ENCODE peak calls at places on chromosomes 6 and 20, in nine cellular contexts. One of them, this sample, is unnamed.

GRCh38 chr6:10210052-10210451 is 204.8 kb downstream of the TFAP2A start:
- DNase-seq in stimulated activated CD4-positive, alpha-beta T cell treated with anti-CD3 and anti-CD28 coated beads, TNF-alpha, amount 100 ng/mL, for 1 hour: no peak
- DNase-seq in left colon: no peak
- DNase-seq in uterus: no peak
- DNase-seq in iPS-NIHi11: no peak
- DNase-seq in GM19239: no peak
- DNase-seq in COR-L47: no peak
- DNase-seq in transverse colon: no peak
- DNase-seq in KBM-7: no peak
- DNase-seq in this sample: no peak

GRCh38 chr6:136344420-136344819 is 54.8 kb upstream of the BCLAF1 start:
- DNase-seq in stimulated activated CD4-positive, alpha-beta T cell treated with anti-CD3 and anti-CD28 coated beads, TNF-alpha, amount 100 ng/mL, for 1 hour: no peak
- DNase-seq in left colon: no peak
- DNase-seq in uterus: no peak
- DNase-seq in iPS-NIHi11: no peak
- DNase-seq in GM19239: no peak
- DNase-seq in COR-L47: no peak
- DNase-seq in transverse colon: no peak
- DNase-seq in KBM-7: no peak
- DNase-seq in this sample: no peak

GRCh38 chr20:51074062-51074461 is 51.2 kb upstream of the KCNG1 start:
- DNase-seq in stimulated activated CD4-positive, alpha-beta T cell treated with anti-CD3 and anti-CD28 coated beads, TNF-alpha, amount 100 ng/mL, for 1 hour: no peak
- DNase-seq in left colon: no peak
- DNase-seq in uterus: no peak
- DNase-seq in iPS-NIHi11: no peak
- DNase-seq in GM19239: no peak
- DNase-seq in COR-L47: no peak
- DNase-seq in transverse colon: no peak
- DNase-seq in KBM-7: no peak
- DNase-seq in this sample: peak; percentile 7

GRCh38 chr6:28225056-28225834 is at the start of gene ZSCAN9:
- DNase-seq in stimulated activated CD4-positive, alpha-beta T cell treated with anti-CD3 and anti-CD28 coated beads, TNF-alpha, amount 100 ng/mL, for 1 hour: no peak
- DNase-seq in left colon: peak; percentile 90
- DNase-seq in uterus: peak; percentile 89
- DNase-seq in iPS-NIHi11: peak; percentile 85
- DNase-seq in GM19239: peak; percentile 67
- DNase-seq in COR-L47: peak; percentile 90
- DNase-seq in transverse colon: peak; percentile 86
- DNase-seq in KBM-7: peak; percentile 77
- DNase-seq in this sample: peak; percentile 93

GRCh38 chr6:90898763-90899162 is 311.9 kb upstream of the MAP3K7 start:
- DNase-seq in stimulated activated CD4-positive, alpha-beta T cell treated with anti-CD3 and anti-CD28 coated beads, TNF-alpha, amount 100 ng/mL, for 1 hour: no peak
- DNase-seq in left colon: no peak
- DNase-seq in uterus: no peak
- DNase-seq in iPS-NIHi11: no peak
- DNase-seq in GM19239: no peak
- DNase-seq in COR-L47: no peak
- DNase-seq in transverse colon: no peak
- DNase-seq in KBM-7: no peak
- DNase-seq in this sample: no peak

GRCh38 chr6:157093555-157093954 is 229.8 kb downstream of the TMEM242 start:
- DNase-seq in stimulated activated CD4-positive, alpha-beta T cell treated with anti-CD3 and anti-CD28 coated beads, TNF-alpha, amount 100 ng/mL, for 1 hour: no peak
- DNase-seq in left colon: no peak
- DNase-seq in uterus: no peak
- DNase-seq in iPS-NIHi11: no peak
- DNase-seq in GM19239: no peak
- DNase-seq in COR-L47: no peak
- DNase-seq in transverse colon: no peak
- DNase-seq in KBM-7: no peak
- DNase-seq in this sample: no peak

GRCh38 chr20:51551186-51551585 is 8.7 kb upstream of the NFATC2 start:
- DNase-seq in stimulated activated CD4-positive, alpha-beta T cell treated with anti-CD3 and anti-CD28 coated beads, TNF-alpha, amount 100 ng/mL, for 1 hour: no peak
- DNase-seq in left colon: no peak
- DNase-seq in uterus: no peak
- DNase-seq in iPS-NIHi11: no peak
- DNase-seq in GM19239: no peak
- DNase-seq in COR-L47: no peak
- DNase-seq in transverse colon: no peak
- DNase-seq in KBM-7: no peak
- DNase-seq in this sample: no peak

GRCh38 chr6:84916704-84917103 is 152.3 kb upstream of the TBX18 start:
- DNase-seq in stimulated activated CD4-positive, alpha-beta T cell treated with anti-CD3 and anti-CD28 coated beads, TNF-alpha, amount 100 ng/mL, for 1 hour: no peak
- DNase-seq in left colon: no peak
- DNase-seq in uterus: no peak
- DNase-seq in iPS-NIHi11: no peak
- DNase-seq in GM19239: no peak
- DNase-seq in COR-L47: no peak
- DNase-seq in transverse colon: no peak
- DNase-seq in KBM-7: no peak
- DNase-seq in this sample: no peak

GRCh38 chr6:27296106-27296783 is 15.8 kb downstream of the POM121L2 start:
- DNase-seq in stimulated activated CD4-positive, alpha-beta T cell treated with anti-CD3 and anti-CD28 coated beads, TNF-alpha, amount 100 ng/mL, for 1 hour: no peak
- DNase-seq in left colon: no peak
- DNase-seq in uterus: no peak
- DNase-seq in iPS-NIHi11: peak; percentile 70
- DNase-seq in GM19239: no peak
- DNase-seq in COR-L47: no peak
- DNase-seq in transverse colon: no peak
- DNase-seq in KBM-7: no peak
- DNase-seq in this sample: peak; percentile 89

GRCh38 chr6:142444388-142444787 is 142.6 kb downstream of the ADGRG6 start:
- DNase-seq in stimulated activated CD4-positive, alpha-beta T cell treated with anti-CD3 and anti-CD28 coated beads, TNF-alpha, amount 100 ng/mL, for 1 hour: no peak
- DNase-seq in left colon: no peak
- DNase-seq in uterus: no peak
- DNase-seq in iPS-NIHi11: no peak
- DNase-seq in GM19239: no peak
- DNase-seq in COR-L47: no peak
- DNase-seq in transverse colon: no peak
- DNase-seq in KBM-7: no peak
- DNase-seq in this sample: no peak

GRCh38 chr20:24960861-24961260 is 11.8 kb downstream of the CST7 start:
- DNase-seq in stimulated activated CD4-positive, alpha-beta T cell treated with anti-CD3 and anti-CD28 coated beads, TNF-alpha, amount 100 ng/mL, for 1 hour: no peak
- DNase-seq in left colon: no peak
- DNase-seq in uterus: no peak
- DNase-seq in iPS-NIHi11: no peak
- DNase-seq in GM19239: no peak
- DNase-seq in COR-L47: no peak
- DNase-seq in transverse colon: no peak
- DNase-seq in KBM-7: no peak
- DNase-seq in this sample: no peak

GRCh38 chr6:143253630-143254029 is 192.9 kb downstream of the AIG1 start:
- DNase-seq in stimulated activated CD4-positive, alpha-beta T cell treated with anti-CD3 and anti-CD28 coated beads, TNF-alpha, amount 100 ng/mL, for 1 hour: no peak
- DNase-seq in left colon: no peak
- DNase-seq in uterus: no peak
- DNase-seq in iPS-NIHi11: no peak
- DNase-seq in GM19239: no peak
- DNase-seq in COR-L47: no peak
- DNase-seq in transverse colon: no peak
- DNase-seq in KBM-7: no peak
- DNase-seq in this sample: no peak

GRCh38 chr6:45991189-45991588 is 24.5 kb downstream of the CLIC5 start:
- DNase-seq in stimulated activated CD4-positive, alpha-beta T cell treated with anti-CD3 and anti-CD28 coated beads, TNF-alpha, amount 100 ng/mL, for 1 hour: no peak
- DNase-seq in left colon: no peak
- DNase-seq in uterus: no peak
- DNase-seq in iPS-NIHi11: no peak
- DNase-seq in GM19239: no peak
- DNase-seq in COR-L47: no peak
- DNase-seq in transverse colon: no peak
- DNase-seq in KBM-7: no peak
- DNase-seq in this sample: peak; percentile 70

GRCh38 chr20:61775423-61775822 is 290.3 kb downstream of the TAF4 start:
- DNase-seq in stimulated activated CD4-positive, alpha-beta T cell treated with anti-CD3 and anti-CD28 coated beads, TNF-alpha, amount 100 ng/mL, for 1 hour: no peak
- DNase-seq in left colon: no peak
- DNase-seq in uterus: no peak
- DNase-seq in iPS-NIHi11: no peak
- DNase-seq in GM19239: no peak
- DNase-seq in COR-L47: no peak
- DNase-seq in transverse colon: no peak
- DNase-seq in KBM-7: no peak
- DNase-seq in this sample: no peak

GRCh38 chr20:4245542-4245941 is 230.2 kb upstream of the RNF24 start:
- DNase-seq in stimulated activated CD4-positive, alpha-beta T cell treated with anti-CD3 and anti-CD28 coated beads, TNF-alpha, amount 100 ng/mL, for 1 hour: no peak
- DNase-seq in left colon: peak; percentile 47
- DNase-seq in uterus: no peak
- DNase-seq in iPS-NIHi11: no peak
- DNase-seq in GM19239: no peak
- DNase-seq in COR-L47: no peak
- DNase-seq in transverse colon: no peak
- DNase-seq in KBM-7: no peak
- DNase-seq in this sample: no peak

GRCh38 chr20:32429745-32430360 is 71.7 kb downstream of the ASXL1 start:
- DNase-seq in stimulated activated CD4-positive, alpha-beta T cell treated with anti-CD3 and anti-CD28 coated beads, TNF-alpha, amount 100 ng/mL, for 1 hour: no peak
- DNase-seq in left colon: no peak
- DNase-seq in uterus: no peak
- DNase-seq in iPS-NIHi11: no peak
- DNase-seq in GM19239: no peak
- DNase-seq in COR-L47: no peak
- DNase-seq in transverse colon: no peak
- DNase-seq in KBM-7: no peak
- DNase-seq in this sample: no peak

GRCh38 chr6:150560004-150560883 is 39.4 kb upstream of the PLEKHG1 start:
- DNase-seq in stimulated activated CD4-positive, alpha-beta T cell treated with anti-CD3 and anti-CD28 coated beads, TNF-alpha, amount 100 ng/mL, for 1 hour: no peak
- DNase-seq in left colon: no peak
- DNase-seq in uterus: no peak
- DNase-seq in iPS-NIHi11: no peak
- DNase-seq in GM19239: no peak
- DNase-seq in COR-L47: no peak
- DNase-seq in transverse colon: no peak
- DNase-seq in KBM-7: no peak
- DNase-seq in this sample: no peak

GRCh38 chr6:148239215-148239614 is 103.4 kb upstream of the SASH1 start:
- DNase-seq in stimulated activated CD4-positive, alpha-beta T cell treated with anti-CD3 and anti-CD28 coated beads, TNF-alpha, amount 100 ng/mL, for 1 hour: no peak
- DNase-seq in left colon: peak; percentile 15
- DNase-seq in uterus: no peak
- DNase-seq in iPS-NIHi11: no peak
- DNase-seq in GM19239: no peak
- DNase-seq in COR-L47: no peak
- DNase-seq in transverse colon: peak; percentile 18
- DNase-seq in KBM-7: no peak
- DNase-seq in this sample: no peak

GRCh38 chr20:21262812-21263211 is 40.3 kb upstream of the XRN2 start:
- DNase-seq in stimulated activated CD4-positive, alpha-beta T cell treated with anti-CD3 and anti-CD28 coated beads, TNF-alpha, amount 100 ng/mL, for 1 hour: no peak
- DNase-seq in left colon: no peak
- DNase-seq in uterus: no peak
- DNase-seq in iPS-NIHi11: no peak
- DNase-seq in GM19239: no peak
- DNase-seq in COR-L47: no peak
- DNase-seq in transverse colon: no peak
- DNase-seq in KBM-7: no peak
- DNase-seq in this sample: no peak

GRCh38 chr20:52943185-52943841 is 28.8 kb upstream of the TSHZ2 start:
- DNase-seq in stimulated activated CD4-positive, alpha-beta T cell treated with anti-CD3 and anti-CD28 coated beads, TNF-alpha, amount 100 ng/mL, for 1 hour: no peak
- DNase-seq in left colon: no peak
- DNase-seq in uterus: no peak
- DNase-seq in iPS-NIHi11: no peak
- DNase-seq in GM19239: no peak
- DNase-seq in COR-L47: no peak
- DNase-seq in transverse colon: no peak
- DNase-seq in KBM-7: no peak
- DNase-seq in this sample: no peak

GRCh38 chr6:117232191-117232590 is 33.2 kb upstream of the VGLL2 start:
- DNase-seq in stimulated activated CD4-positive, alpha-beta T cell treated with anti-CD3 and anti-CD28 coated beads, TNF-alpha, amount 100 ng/mL, for 1 hour: no peak
- DNase-seq in left colon: no peak
- DNase-seq in uterus: no peak
- DNase-seq in iPS-NIHi11: no peak
- DNase-seq in GM19239: no peak
- DNase-seq in COR-L47: no peak
- DNase-seq in transverse colon: no peak
- DNase-seq in KBM-7: no peak
- DNase-seq in this sample: no peak

GRCh38 chr20:59149678-59150504 is 13.7 kb upstream of the ZNF831 start:
- DNase-seq in stimulated activated CD4-positive, alpha-beta T cell treated with anti-CD3 and anti-CD28 coated beads, TNF-alpha, amount 100 ng/mL, for 1 hour: peak; percentile 45
- DNase-seq in left colon: no peak
- DNase-seq in uterus: no peak
- DNase-seq in iPS-NIHi11: no peak
- DNase-seq in GM19239: no peak
- DNase-seq in COR-L47: no peak
- DNase-seq in transverse colon: peak; percentile 33
- DNase-seq in KBM-7: peak; percentile 59
- DNase-seq in this sample: no peak

GRCh38 chr6:134176283-134176975 is 124.0 kb upstream of the SLC2A12 start:
- DNase-seq in stimulated activated CD4-positive, alpha-beta T cell treated with anti-CD3 and anti-CD28 coated beads, TNF-alpha, amount 100 ng/mL, for 1 hour: no peak
- DNase-seq in left colon: peak; percentile 47
- DNase-seq in uterus: peak; percentile 33
- DNase-seq in iPS-NIHi11: peak; percentile 35
- DNase-seq in GM19239: no peak
- DNase-seq in COR-L47: no peak
- DNase-seq in transverse colon: no peak
- DNase-seq in KBM-7: no peak
- DNase-seq in this sample: peak; percentile 86

GRCh38 chr20:5722927-5723326 is 27.3 kb upstream of the SHLD1 start:
- DNase-seq in stimulated activated CD4-positive, alpha-beta T cell treated with anti-CD3 and anti-CD28 coated beads, TNF-alpha, amount 100 ng/mL, for 1 hour: no peak
- DNase-seq in left colon: no peak
- DNase-seq in uterus: no peak
- DNase-seq in iPS-NIHi11: no peak
- DNase-seq in GM19239: no peak
- DNase-seq in COR-L47: no peak
- DNase-seq in transverse colon: no peak
- DNase-seq in KBM-7: no peak
- DNase-seq in this sample: no peak

GRCh38 chr6:42727084-42727601 is 4.7 kb upstream of the PRPH2 start:
- DNase-seq in stimulated activated CD4-positive, alpha-beta T cell treated with anti-CD3 and anti-CD28 coated beads, TNF-alpha, amount 100 ng/mL, for 1 hour: no peak
- DNase-seq in left colon: peak; percentile 33
- DNase-seq in uterus: peak; percentile 49
- DNase-seq in iPS-NIHi11: no peak
- DNase-seq in GM19239: no peak
- DNase-seq in COR-L47: no peak
- DNase-seq in transverse colon: no peak
- DNase-seq in KBM-7: no peak
- DNase-seq in this sample: no peak

GRCh38 chr6:36071281-36071680 is 43.7 kb downstream of the MAPK14 start:
- DNase-seq in stimulated activated CD4-positive, alpha-beta T cell treated with anti-CD3 and anti-CD28 coated beads, TNF-alpha, amount 100 ng/mL, for 1 hour: no peak
- DNase-seq in left colon: no peak
- DNase-seq in uterus: no peak
- DNase-seq in iPS-NIHi11: no peak
- DNase-seq in GM19239: no peak
- DNase-seq in COR-L47: no peak
- DNase-seq in transverse colon: no peak
- DNase-seq in KBM-7: no peak
- DNase-seq in this sample: no peak

GRCh38 chr6:84687487-84687886 is 76.9 kb downstream of the TBX18 start:
- DNase-seq in stimulated activated CD4-positive, alpha-beta T cell treated with anti-CD3 and anti-CD28 coated beads, TNF-alpha, amount 100 ng/mL, for 1 hour: no peak
- DNase-seq in left colon: no peak
- DNase-seq in uterus: no peak
- DNase-seq in iPS-NIHi11: no peak
- DNase-seq in GM19239: no peak
- DNase-seq in COR-L47: no peak
- DNase-seq in transverse colon: no peak
- DNase-seq in KBM-7: no peak
- DNase-seq in this sample: no peak

GRCh38 chr6:116400376-116400775 is 29.6 kb downstream of the DSE start:
- DNase-seq in stimulated activated CD4-positive, alpha-beta T cell treated with anti-CD3 and anti-CD28 coated beads, TNF-alpha, amount 100 ng/mL, for 1 hour: no peak
- DNase-seq in left colon: no peak
- DNase-seq in uterus: no peak
- DNase-seq in iPS-NIHi11: no peak
- DNase-seq in GM19239: no peak
- DNase-seq in COR-L47: no peak
- DNase-seq in transverse colon: no peak
- DNase-seq in KBM-7: no peak
- DNase-seq in this sample: no peak

GRCh38 chr6:108168501-108168979 is 2.7 kb downstream of the NR2E1 start:
- DNase-seq in stimulated activated CD4-positive, alpha-beta T cell treated with anti-CD3 and anti-CD28 coated beads, TNF-alpha, amount 100 ng/mL, for 1 hour: no peak
- DNase-seq in left colon: peak; percentile 44
- DNase-seq in uterus: no peak
- DNase-seq in iPS-NIHi11: peak; percentile 53
- DNase-seq in GM19239: no peak
- DNase-seq in COR-L47: no peak
- DNase-seq in transverse colon: peak; percentile 29
- DNase-seq in KBM-7: no peak
- DNase-seq in this sample: peak; percentile 88

GRCh38 chr6:135640449-135641111 is 143.0 kb upstream of the AHI1 start:
- DNase-seq in stimulated activated CD4-positive, alpha-beta T cell treated with anti-CD3 and anti-CD28 coated beads, TNF-alpha, amount 100 ng/mL, for 1 hour: no peak
- DNase-seq in left colon: no peak
- DNase-seq in uterus: no peak
- DNase-seq in iPS-NIHi11: no peak
- DNase-seq in GM19239: no peak
- DNase-seq in COR-L47: no peak
- DNase-seq in transverse colon: no peak
- DNase-seq in KBM-7: no peak
- DNase-seq in this sample: no peak

GRCh38 chr6:36350082-36350481 is 13.4 kb upstream of the BNIP5 start:
- DNase-seq in stimulated activated CD4-positive, alpha-beta T cell treated with anti-CD3 and anti-CD28 coated beads, TNF-alpha, amount 100 ng/mL, for 1 hour: no peak
- DNase-seq in left colon: no peak
- DNase-seq in uterus: no peak
- DNase-seq in iPS-NIHi11: no peak
- DNase-seq in GM19239: no peak
- DNase-seq in COR-L47: no peak
- DNase-seq in transverse colon: no peak
- DNase-seq in KBM-7: no peak
- DNase-seq in this sample: peak; percentile 23